ENCODE peak calls at places on chromosome 21, in five cellular contexts. Q is myocyte, D is Peyer's patch, Z is NCI-H524, X is substantia nigra. B is an unnamed sample.

GRCh38 chr21:28393279-28393678 is 599.4 kb downstream of the LTN1 start:
- DNase-seq in Q (no peak), D (peak; percentile 82), Z (no peak), X (no peak), B (no peak)

GRCh38 chr21:43207043-43207315 is 38.2 kb downstream of the CRYAA start:
- DNase-seq in Q (no peak), D (peak; percentile 17), Z (no peak), X (no peak), B (no peak)

GRCh38 chr21:46024983-46025860 is 43.7 kb downstream of the COL6A1 start:
- DNase-seq in Q (no peak), D (no peak), Z (no peak), X (no peak), B (no peak)

GRCh38 chr21:31198575-31198974 is 145.5 kb downstream of the TIAM1 start:
- DNase-seq in Q (peak; percentile 74), D (no peak), Z (peak; percentile 69), X (no peak), B (no peak)

GRCh38 chr21:42248241-42248640 is 29.3 kb downstream of the ABCG1 start:
- DNase-seq in Q (no peak), D (no peak), Z (no peak), X (no peak), B (no peak)

GRCh38 chr21:44525431-44526095 is 14.4 kb downstream of the KRTAP10-1 start:
- DNase-seq in Q (no peak), D (peak; percentile 39), Z (no peak), X (no peak), B (no peak)

GRCh38 chr21:36694041-36694515 is 4.8 kb upstream of the SIM2 start:
- DNase-seq in Q (no peak), D (no peak), Z (no peak), X (no peak), B (no peak)

GRCh38 chr21:45590726-45591618 is 48.7 kb upstream of the SLC19A1 start:
- DNase-seq in Q (no peak), D (peak; percentile 50), Z (peak; percentile 34), X (no peak), B (no peak)

GRCh38 chr21:42731264-42732032 is 78.0 kb downstream of the PDE9A start:
- DNase-seq in Q (no peak), D (peak; percentile 91), Z (no peak), X (no peak), B (no peak)

GRCh38 chr21:45854702-45855247 is 126.8 kb upstream of the COL6A1 start:
- DNase-seq in Q (no peak), D (no peak), Z (no peak), X (no peak), B (no peak)

GRCh38 chr21:35428489-35428888 is 379.4 kb upstream of the RUNX1 start:
- DNase-seq in Q (peak; percentile 58), D (no peak), Z (no peak), X (no peak), B (peak; percentile 74)

GRCh38 chr21:45788635-45789506 is 145.3 kb downstream of the PCBP3 start:
- DNase-seq in Q (no peak), D (no peak), Z (no peak), X (no peak), B (no peak)

GRCh38 chr21:26710155-26710554 is 135.1 kb downstream of the ADAMTS1 start:
- DNase-seq in Q (no peak), D (no peak), Z (no peak), X (no peak), B (no peak)

GRCh38 chr21:41207401-41208388 is 39.7 kb downstream of the BACE2 start:
- DNase-seq in Q (peak; percentile 12), D (peak; percentile 79), Z (no peak), X (peak; percentile 29), B (no peak)